ENCODE peak calls at places on chromosome 3, in ten cellular contexts. One of them, this sample, is unnamed.

GRCh38 chr3:11560746-11561145 is 83.0 kb downstream of the VGLL4 start:
- DNase-seq in tibial artery: no peak
- DNase-seq in NCI-H446 treated with DMSO at 0.1 percent for 48 hours: no peak
- DNase-seq in stimulated activated CD8-positive, alpha-beta memory T cell treated with anti-CD3 and anti-CD28 coated beads, Interleukin-7, amount 100 ng/mL, for 1 hour: no peak
- DNase-seq in Kasumi-1: no peak
- DNase-seq in endothelial cell: no peak
- DNase-seq in IMR-90: no peak
- DNase-seq in osteocyte: no peak
- DNase-seq in iris pigment epithelial cell: peak
- DNase-seq in NCI-H69: no peak
- DNase-seq in this sample: no peak

GRCh38 chr3:36918050-36918449 is 26.8 kb downstream of the TRANK1 start:
- DNase-seq in tibial artery: no peak
- DNase-seq in NCI-H446 treated with DMSO at 0.1 percent for 48 hours: no peak
- DNase-seq in stimulated activated CD8-positive, alpha-beta memory T cell treated with anti-CD3 and anti-CD28 coated beads, Interleukin-7, amount 100 ng/mL, for 1 hour: no peak
- DNase-seq in Kasumi-1: no peak
- DNase-seq in endothelial cell: no peak
- DNase-seq in IMR-90: no peak
- DNase-seq in osteocyte: no peak
- DNase-seq in iris pigment epithelial cell: no peak
- DNase-seq in NCI-H69: no peak
- DNase-seq in this sample: no peak

GRCh38 chr3:106302451-106303221 is 433.8 kb upstream of the CBLB start:
- DNase-seq in tibial artery: no peak
- DNase-seq in NCI-H446 treated with DMSO at 0.1 percent for 48 hours: no peak
- DNase-seq in stimulated activated CD8-positive, alpha-beta memory T cell treated with anti-CD3 and anti-CD28 coated beads, Interleukin-7, amount 100 ng/mL, for 1 hour: no peak
- DNase-seq in Kasumi-1: peak
- DNase-seq in endothelial cell: no peak
- DNase-seq in IMR-90: no peak
- DNase-seq in osteocyte: no peak
- DNase-seq in iris pigment epithelial cell: no peak
- DNase-seq in NCI-H69: no peak
- DNase-seq in this sample: no peak

GRCh38 chr3:27357665-27358258 is 11.4 kb downstream of the NEK10 start:
- DNase-seq in tibial artery: peak
- DNase-seq in NCI-H446 treated with DMSO at 0.1 percent for 48 hours: peak
- DNase-seq in stimulated activated CD8-positive, alpha-beta memory T cell treated with anti-CD3 and anti-CD28 coated beads, Interleukin-7, amount 100 ng/mL, for 1 hour: peak
- DNase-seq in Kasumi-1: peak
- DNase-seq in endothelial cell: peak
- DNase-seq in IMR-90: peak
- DNase-seq in osteocyte: no peak
- DNase-seq in iris pigment epithelial cell: peak
- DNase-seq in NCI-H69: peak
- DNase-seq in this sample: peak

GRCh38 chr3:31188112-31188511 is 293.7 kb upstream of the GADL1 start:
- DNase-seq in tibial artery: peak
- DNase-seq in NCI-H446 treated with DMSO at 0.1 percent for 48 hours: no peak
- DNase-seq in stimulated activated CD8-positive, alpha-beta memory T cell treated with anti-CD3 and anti-CD28 coated beads, Interleukin-7, amount 100 ng/mL, for 1 hour: no peak
- DNase-seq in Kasumi-1: no peak
- DNase-seq in endothelial cell: no peak
- DNase-seq in IMR-90: no peak
- DNase-seq in osteocyte: no peak
- DNase-seq in iris pigment epithelial cell: no peak
- DNase-seq in NCI-H69: no peak
- DNase-seq in this sample: no peak

GRCh38 chr3:114290911-114291901 is 2.6 kb upstream of the TIGIT start:
- DNase-seq in tibial artery: peak
- DNase-seq in NCI-H446 treated with DMSO at 0.1 percent for 48 hours: peak
- DNase-seq in stimulated activated CD8-positive, alpha-beta memory T cell treated with anti-CD3 and anti-CD28 coated beads, Interleukin-7, amount 100 ng/mL, for 1 hour: peak
- DNase-seq in Kasumi-1: peak
- DNase-seq in endothelial cell: peak
- DNase-seq in IMR-90: peak
- DNase-seq in osteocyte: no peak
- DNase-seq in iris pigment epithelial cell: peak
- DNase-seq in NCI-H69: peak
- DNase-seq in this sample: peak

GRCh38 chr3:190346541-190346940 is 24.3 kb upstream of the CLDN1 start:
- DNase-seq in tibial artery: no peak
- DNase-seq in NCI-H446 treated with DMSO at 0.1 percent for 48 hours: no peak
- DNase-seq in stimulated activated CD8-positive, alpha-beta memory T cell treated with anti-CD3 and anti-CD28 coated beads, Interleukin-7, amount 100 ng/mL, for 1 hour: no peak
- DNase-seq in Kasumi-1: no peak
- DNase-seq in endothelial cell: no peak
- DNase-seq in IMR-90: peak
- DNase-seq in osteocyte: no peak
- DNase-seq in iris pigment epithelial cell: peak
- DNase-seq in NCI-H69: no peak
- DNase-seq in this sample: no peak

GRCh38 chr3:65532164-65532563 is 506.6 kb downstream of the MAGI1 start:
- DNase-seq in tibial artery: no peak
- DNase-seq in NCI-H446 treated with DMSO at 0.1 percent for 48 hours: no peak
- DNase-seq in stimulated activated CD8-positive, alpha-beta memory T cell treated with anti-CD3 and anti-CD28 coated beads, Interleukin-7, amount 100 ng/mL, for 1 hour: no peak
- DNase-seq in Kasumi-1: no peak
- DNase-seq in endothelial cell: no peak
- DNase-seq in IMR-90: no peak
- DNase-seq in osteocyte: no peak
- DNase-seq in iris pigment epithelial cell: no peak
- DNase-seq in NCI-H69: no peak
- DNase-seq in this sample: no peak

GRCh38 chr3:17078885-17079465 is 194.2 kb downstream of the PLCL2 start:
- DNase-seq in tibial artery: no peak
- DNase-seq in NCI-H446 treated with DMSO at 0.1 percent for 48 hours: no peak
- DNase-seq in stimulated activated CD8-positive, alpha-beta memory T cell treated with anti-CD3 and anti-CD28 coated beads, Interleukin-7, amount 100 ng/mL, for 1 hour: no peak
- DNase-seq in Kasumi-1: no peak
- DNase-seq in endothelial cell: no peak
- DNase-seq in IMR-90: no peak
- DNase-seq in osteocyte: no peak
- DNase-seq in iris pigment epithelial cell: no peak
- DNase-seq in NCI-H69: peak
- DNase-seq in this sample: no peak

GRCh38 chr3:155504682-155505081 is 211.2 kb upstream of the STRIT1 start:
- DNase-seq in tibial artery: no peak
- DNase-seq in NCI-H446 treated with DMSO at 0.1 percent for 48 hours: no peak
- DNase-seq in stimulated activated CD8-positive, alpha-beta memory T cell treated with anti-CD3 and anti-CD28 coated beads, Interleukin-7, amount 100 ng/mL, for 1 hour: no peak
- DNase-seq in Kasumi-1: no peak
- DNase-seq in endothelial cell: no peak
- DNase-seq in IMR-90: no peak
- DNase-seq in osteocyte: no peak
- DNase-seq in iris pigment epithelial cell: no peak
- DNase-seq in NCI-H69: peak
- DNase-seq in this sample: no peak